ENCODE peak calls at places on chromosomes 2 and 18, in six cellular contexts. I, S, C, H, Q and U are unnamed samples.

GRCh38 chr2:223642496-223642895 is 40.3 kb upstream of the SCG2 start:
- DNase-seq in H (no peak), C (no peak), Q (no peak), I (no peak), S (no peak), U (peak)

GRCh38 chr18:51516478-51517038 is 319.1 kb upstream of the MEX3C start:
- DNase-seq in I (no peak), H (no peak), Q (no peak), S (no peak), C (no peak), U (no peak)

GRCh38 chr2:233051241-233052149 is 8.6 kb upstream of the INPP5D start:
- DNase-seq in H (no peak), I (peak), Q (peak), S (peak), C (no peak), U (peak)

GRCh38 chr2:43100883-43101662 is 125.3 kb downstream of the ZFP36L2 start:
- DNase-seq in Q (peak), H (no peak), I (peak), S (peak), C (no peak), U (peak)

GRCh38 chr2:15752552-15753232 is 161.0 kb downstream of the DDX1 start:
- DNase-seq in H (no peak), S (no peak), I (no peak), C (no peak), Q (no peak), U (no peak)

GRCh38 chr2:9251154-9252001 is 44.8 kb downstream of the ASAP2 start:
- DNase-seq in C (no peak), H (no peak), I (peak), Q (peak), S (peak), U (peak)

GRCh38 chr2:47086054-47086471 is 69.0 kb downstream of the STPG4 start:
- DNase-seq in Q (no peak), I (no peak), S (no peak), H (no peak), C (no peak), U (no peak)

GRCh38 chr2:218325566-218326160 is 31.0 kb upstream of the CATIP start:
- DNase-seq in H (no peak), Q (no peak), S (no peak), C (no peak), I (no peak), U (no peak)

GRCh38 chr18:58779514-58779913 is 85.2 kb upstream of the ZNF532 start:
- DNase-seq in I (no peak), S (no peak), H (no peak), Q (no peak), C (no peak), U (no peak)

GRCh38 chr18:31661965-31662364 is 22.4 kb downstream of the B4GALT6 start:
- DNase-seq in I (peak), S (no peak), Q (peak), H (no peak), C (peak), U (no peak)

GRCh38 chr2:109694190-109694589 is 80.0 kb downstream of the SOWAHC start:
- DNase-seq in Q (no peak), I (peak), H (no peak), S (no peak), C (no peak), U (peak)

GRCh38 chr2:11583203-11583752 is 49.4 kb downstream of the GREB1 start:
- DNase-seq in S (peak), I (no peak), C (no peak), Q (peak), H (no peak), U (no peak)

GRCh38 chr2:217444509-217444908 is 558.3 kb downstream of the TNS1 start:
- DNase-seq in H (no peak), Q (no peak), C (no peak), I (no peak), S (no peak), U (no peak)

GRCh38 chr2:54657664-54658083 is 65.8 kb upstream of the EML6 start:
- DNase-seq in I (peak), Q (peak), S (peak), C (no peak), H (no peak), U (peak)

GRCh38 chr2:133531382-133531781 is 36.9 kb downstream of the NCKAP5 start:
- DNase-seq in Q (no peak), C (no peak), I (no peak), S (no peak), H (no peak), U (no peak)

GRCh38 chr2:12397861-12398260 is 318.9 kb upstream of the TRIB2 start:
- DNase-seq in H (no peak), S (no peak), C (no peak), I (no peak), Q (no peak), U (peak)

GRCh38 chr18:68699043-68699442 is 15.9 kb downstream of the TMX3 start:
- DNase-seq in S (no peak), C (no peak), I (peak), Q (peak), H (no peak), U (peak)

GRCh38 chr18:3692691-3693090 is 242.7 kb downstream of the TGIF1 start:
- DNase-seq in H (no peak), C (no peak), Q (no peak), S (no peak), I (no peak), U (no peak)

GRCh38 chr2:65300134-65300771 is 72.6 kb downstream of the ACTR2 start:
- DNase-seq in C (no peak), H (no peak), I (peak), Q (peak), S (peak), U (no peak)

GRCh38 chr18:30781601-30782000 is 260.9 kb downstream of the DSC3 start:
- DNase-seq in C (no peak), Q (no peak), S (no peak), H (no peak), I (no peak), U (no peak)

GRCh38 chr2:111896007-111896406 is 2.4 kb upstream of the MERTK start:
- DNase-seq in Q (no peak), I (no peak), H (no peak), S (no peak), C (no peak), U (no peak)

GRCh38 chr2:40344364-40344763 is 107.5 kb downstream of the SLC8A1 start:
- DNase-seq in S (no peak), Q (peak), I (no peak), C (no peak), H (no peak), U (no peak)

GRCh38 chr2:75428060-75428459 is 132.7 kb downstream of the EVA1A start:
- DNase-seq in I (no peak), Q (no peak), H (no peak), C (no peak), S (no peak), U (no peak)

GRCh38 chr18:70221156-70221910 is 15.8 kb upstream of the RTTN start:
- DNase-seq in H (no peak), S (no peak), I (no peak), C (no peak), Q (no peak), U (no peak)

GRCh38 chr2:10526281-10526680 is 78.2 kb upstream of the ODC1 start:
- DNase-seq in S (no peak), C (no peak), I (no peak), Q (no peak), H (no peak), U (no peak)

GRCh38 chr18:46946656-46947282 is 29.4 kb downstream of the KATNAL2 start:
- DNase-seq in H (peak), S (peak), C (peak), I (no peak), Q (peak), U (peak)

GRCh38 chr18:28357785-28358401 is 181.0 kb upstream of the CDH2 start:
- DNase-seq in I (peak), H (peak), C (no peak), Q (no peak), S (no peak), U (no peak)

GRCh38 chr2:168392031-168392430 is 64.0 kb upstream of the CERS6 start:
- DNase-seq in C (no peak), I (no peak), Q (peak), H (no peak), S (no peak), U (peak)

GRCh38 chr18:54181856-54182612 is 42.4 kb downstream of the MBD2 start:
- DNase-seq in Q (no peak), I (peak), S (no peak), C (no peak), H (no peak), U (peak)

GRCh38 chr18:600107-600506 is 3.3 kb downstream of the CLUL1 start:
- DNase-seq in C (no peak), S (no peak), H (no peak), Q (no peak), I (no peak), U (no peak)

GRCh38 chr18:741931-742512 is 29.6 kb upstream of the ENOSF1 start:
- DNase-seq in S (no peak), C (peak), I (peak), H (peak), Q (peak), U (peak)

GRCh38 chr2:196170681-196171247 is 614 bp downstream of the STK17B start:
- DNase-seq in C (no peak), S (peak), I (no peak), H (no peak), Q (peak), U (peak)

GRCh38 chr2:232329716-232330067 is 48.9 kb upstream of the ALPP start:
- DNase-seq in I (no peak), Q (no peak), H (no peak), S (peak), C (no peak), U (no peak)

GRCh38 chr18:59631583-59632181 is 65.5 kb downstream of the CCBE1 start:
- DNase-seq in Q (peak), H (no peak), S (no peak), I (peak), C (no peak), U (peak)

GRCh38 chr2:28981016-28981441 is at the start of gene TOGARAM2:
- DNase-seq in S (no peak), Q (no peak), C (no peak), I (no peak), H (no peak), U (no peak)

DNA sequence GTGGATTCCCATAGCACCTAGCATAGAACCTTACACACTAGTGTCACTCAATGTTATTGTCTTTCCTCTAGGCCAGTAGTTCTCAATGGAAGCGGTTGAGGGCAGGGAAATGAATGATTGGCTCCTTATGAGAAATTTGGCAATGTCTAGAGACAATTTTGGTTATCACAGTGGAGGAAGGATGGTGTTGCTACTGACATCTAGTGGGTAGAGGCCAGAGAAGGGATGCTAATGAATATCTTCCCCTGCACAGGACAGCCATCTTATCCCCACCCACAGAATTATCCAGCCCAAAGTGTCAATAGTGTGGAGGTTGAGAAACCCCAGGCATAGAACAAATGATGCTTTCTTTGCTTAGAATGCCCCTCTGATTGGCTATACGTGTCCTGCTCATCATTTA is 15.8 kb downstream of the C18orf63 start:
- DNase-seq in S (no peak), C (peak), Q (peak), I (peak), H (peak), U (peak)
- TF ChIP-seq CTCF in S (peak), C (peak), Q (peak), I (peak), H (peak), U (peak)

GRCh38 chr2:6921321-6921922 is 4.2 kb downstream of the RNF144A start:
- DNase-seq in Q (no peak), S (no peak), I (no peak), H (no peak), C (no peak), U (no peak)

GRCh38 chr2:6917761-6918421 is 679 bp downstream of the RNF144A start:
- DNase-seq in Q (no peak), S (peak), I (no peak), C (no peak), H (no peak), U (no peak)

GRCh38 chr2:6917071-6917760 is at the start of gene RNF144A:
- DNase-seq in I (peak), C (no peak), S (peak), H (no peak), Q (peak), U (peak)

GRCh38 chr2:6922201-6922656 is 5.0 kb downstream of the RNF144A start:
- DNase-seq in C (no peak), S (no peak), I (peak), Q (no peak), H (no peak), U (peak)

GRCh38 chr2:6919912-6920905 is 3.0 kb downstream of the RNF144A start:
- DNase-seq in I (no peak), H (no peak), C (no peak), Q (no peak), S (no peak), U (no peak)
- H3K4me3 ChIP-seq in I (no peak), H (no peak), C (no peak), Q (no peak), S (no peak), U (no peak)

GRCh38 chr18:36931116-36931515 is 102.2 kb downstream of the KIAA1328 start:
- DNase-seq in H (no peak), Q (no peak), I (no peak), C (no peak), S (no peak), U (no peak)
- TF ChIP-seq CTCF in H (no peak), Q (no peak), I (no peak), C (no peak), S (no peak), U (no peak)

DNA sequence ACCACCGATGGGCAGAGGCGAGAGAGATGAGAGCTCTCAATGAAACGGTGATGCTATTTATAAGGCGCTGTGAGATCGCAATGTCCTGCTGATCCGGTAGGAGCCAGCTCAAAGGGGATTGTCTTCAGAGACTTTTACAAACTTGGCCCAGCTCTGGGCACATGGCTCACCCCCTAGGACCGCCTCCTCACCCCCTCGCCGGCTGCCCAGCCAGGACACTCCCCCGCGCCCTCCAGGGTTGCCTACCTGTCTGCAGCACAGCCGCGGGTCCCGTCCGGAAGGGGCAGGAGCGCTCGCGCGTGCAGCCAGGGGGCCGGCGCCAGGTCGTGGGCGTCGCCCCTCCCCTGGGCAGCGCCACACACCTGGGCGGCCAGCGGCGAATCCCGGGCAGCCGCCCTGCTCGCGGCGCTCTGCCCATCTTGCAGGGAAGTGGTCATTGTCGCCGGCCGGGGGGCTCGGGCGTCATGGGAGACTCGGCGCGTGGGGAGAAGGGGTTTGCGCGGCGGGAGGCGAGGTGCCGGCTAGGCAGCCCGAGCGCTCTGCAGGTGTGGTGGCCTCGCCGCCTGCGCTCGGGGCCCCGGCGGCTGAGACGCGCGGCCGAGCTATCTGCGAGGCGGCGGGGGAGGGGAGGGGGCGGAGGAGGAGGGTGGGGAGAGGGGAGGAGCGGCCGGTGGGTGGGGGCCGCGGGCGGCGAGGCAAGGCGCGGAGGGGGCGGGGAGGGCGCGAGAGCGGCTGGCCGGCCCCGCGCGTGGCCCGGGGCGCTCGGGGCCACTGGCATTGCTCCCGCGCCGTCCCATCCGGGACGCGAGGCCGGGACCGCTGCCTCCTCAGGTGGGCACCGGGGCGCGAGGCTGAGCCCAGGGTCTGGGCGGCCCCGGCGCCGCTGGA is at the start of gene GRB14:
- DNase-seq in H (no peak), C (no peak), S (peak), I (peak), Q (no peak), U (peak)
- H3K4me3 ChIP-seq in H (peak), C (peak), S (peak), I (peak), Q (peak), U (peak)

DNA sequence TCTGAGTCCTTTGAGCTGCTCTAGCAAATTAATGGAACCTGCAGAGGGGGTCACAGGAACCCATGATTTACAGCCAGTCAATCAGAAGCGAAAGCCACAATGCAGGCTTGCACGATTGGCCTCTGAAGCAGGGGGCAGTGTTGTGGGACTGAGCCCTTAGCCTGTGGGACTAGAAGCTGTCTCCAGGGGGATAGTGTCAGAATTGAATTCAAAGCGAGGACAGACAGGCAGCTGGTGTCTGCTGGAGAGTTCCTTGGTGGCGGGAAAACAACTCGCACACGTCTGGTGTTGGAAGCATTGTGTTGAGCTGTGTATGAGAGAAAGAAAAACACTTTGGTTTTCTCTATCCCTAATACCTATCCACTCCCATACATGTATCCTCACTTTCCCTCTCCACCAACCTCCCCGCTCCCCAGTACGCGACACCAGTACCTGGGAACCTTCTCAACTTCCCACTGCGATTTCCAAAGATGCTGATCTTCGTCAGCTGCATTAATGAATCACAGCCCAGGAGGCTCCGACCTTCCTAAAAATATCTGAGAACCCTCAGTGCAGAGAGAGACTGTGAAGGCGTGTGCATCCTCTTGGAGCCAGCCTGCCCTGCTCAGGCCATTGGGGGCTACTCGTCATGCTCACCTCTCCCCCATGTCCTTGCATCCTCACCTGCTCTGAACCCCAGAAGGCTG is 88.2 kb downstream of the HS1BP3 start:
- DNase-seq in S (peak), C (no peak), H (no peak), I (no peak), Q (no peak), U (no peak)
- TF ChIP-seq CTCF in S (no peak), C (no peak), H (peak), I (no peak), Q (peak), U (no peak)

GRCh38 chr18:9117980-9118841 is 15.7 kb downstream of the NDUFV2 start:
- DNase-seq in I (no peak), H (no peak), C (no peak), S (no peak), Q (peak), U (peak)
- H3K4me3 ChIP-seq in I (peak), H (no peak), C (no peak), S (peak), Q (no peak), U (no peak)

GRCh38 chr2:120223034-120223912 is at the start of gene TMEM185B:
- DNase-seq in I (peak), S (peak), Q (peak), C (no peak), H (no peak), U (peak)
- TF ChIP-seq CTCF in I (peak), S (peak), Q (peak), C (peak), H (peak), U (peak)

DNA sequence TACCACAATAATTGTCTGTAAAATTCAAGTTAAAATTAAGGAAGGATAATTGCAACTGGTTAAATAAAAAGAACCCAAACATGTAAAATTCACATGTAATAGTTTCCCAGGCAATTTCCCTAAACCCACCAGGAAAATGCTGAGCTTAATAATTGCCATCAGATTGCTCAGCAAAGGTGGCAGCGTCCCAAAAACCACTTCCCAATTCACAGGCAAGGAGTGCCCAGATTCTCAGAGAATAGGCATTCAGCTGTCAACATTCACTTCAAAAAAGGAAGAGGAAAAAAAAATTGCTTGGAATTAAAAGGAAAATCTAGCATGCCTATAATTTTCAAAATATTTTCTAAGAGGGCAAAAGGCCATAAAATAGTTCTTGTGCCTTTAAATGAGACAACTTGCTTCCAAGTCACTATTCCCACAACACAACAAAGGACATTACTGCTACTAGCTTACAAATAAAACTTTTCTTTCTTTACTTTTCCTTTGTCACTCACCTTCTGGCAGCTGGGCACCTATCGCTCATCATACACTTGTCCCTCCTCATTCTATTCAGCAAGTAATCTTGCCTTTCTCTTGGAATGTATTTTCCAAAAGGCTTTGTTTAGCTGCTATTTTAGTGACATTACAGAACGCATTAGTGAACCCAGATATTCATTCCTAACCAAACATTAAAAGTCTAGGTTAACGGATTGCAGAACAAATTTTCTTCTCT is 15.2 kb downstream of the SRBD1 start:
- DNase-seq in Q (peak), C (peak), H (no peak), I (peak), S (no peak), U (peak)
- H3K4me3 ChIP-seq in Q (no peak), C (no peak), H (no peak), I (peak), S (no peak), U (no peak)

GRCh38 chr2:226114436-226114835 is 685.2 kb downstream of the IRS1 start:
- DNase-seq in H (no peak), C (no peak), S (no peak), Q (peak), I (no peak), U (no peak)
- TF ChIP-seq CTCF in H (no peak), C (no peak), S (no peak), Q (peak), I (no peak), U (no peak)